ENCODE peak calls at places on chromosomes 5 and 9, in six cellular contexts. One of them, this sample, is unnamed. For H3K9me3, the result is how much of the 10 kb centered on the place peaks cover.

GRCh38 chr9:110049699-110050450 is 158.1 kb downstream of the C9orf152 start:
- DNase-seq in heart right ventricle: peak
- DNase-seq in GM23248: peak
- DNase-seq in sigmoid colon: peak
- DNase-seq in adipocyte: peak
- DNase-seq in neuronal stem cell: no peak
- DNase-seq in this sample: peak

GRCh38 chr9:127976943-127977871 is 3.6 kb downstream of the EEIG1 start:
- DNase-seq in heart right ventricle: peak
- DNase-seq in GM23248: no peak
- DNase-seq in sigmoid colon: no peak
- DNase-seq in adipocyte: no peak
- DNase-seq in neuronal stem cell: no peak
- DNase-seq in this sample: no peak

GRCh38 chr5:178271231-178271630 is 38.6 kb upstream of the PHYKPL start:
- DNase-seq in heart right ventricle: no peak
- DNase-seq in GM23248: no peak
- DNase-seq in sigmoid colon: no peak
- DNase-seq in adipocyte: no peak
- DNase-seq in neuronal stem cell: no peak
- DNase-seq in this sample: no peak

GRCh38 chr5:82285206-82285605 is 7.1 kb upstream of the RPS23 start:
- DNase-seq in heart right ventricle: no peak
- DNase-seq in GM23248: no peak
- DNase-seq in sigmoid colon: no peak
- DNase-seq in adipocyte: no peak
- DNase-seq in neuronal stem cell: no peak
- DNase-seq in this sample: no peak

GRCh38 chr5:150181766-150182545 is 7.9 kb upstream of the SLC6A7 start:
- DNase-seq in heart right ventricle: no peak
- DNase-seq in GM23248: peak
- DNase-seq in sigmoid colon: no peak
- DNase-seq in adipocyte: no peak
- DNase-seq in neuronal stem cell: no peak
- DNase-seq in this sample: no peak

GRCh38 chr5:138686668-138687067 is 66.6 kb upstream of the CTNNA1 start:
- DNase-seq in heart right ventricle: no peak
- DNase-seq in GM23248: no peak
- DNase-seq in sigmoid colon: no peak
- DNase-seq in adipocyte: no peak
- DNase-seq in neuronal stem cell: no peak
- DNase-seq in this sample: no peak

GRCh38 chr5:96017951-96018350 is 56.3 kb upstream of the ELL2 start:
- DNase-seq in heart right ventricle: no peak
- DNase-seq in GM23248: peak
- DNase-seq in sigmoid colon: no peak
- DNase-seq in adipocyte: peak
- DNase-seq in neuronal stem cell: no peak
- DNase-seq in this sample: no peak

GRCh38 chr9:119044801-119045200 is 324.4 kb downstream of the BRINP1 start:
- DNase-seq in heart right ventricle: no peak
- DNase-seq in GM23248: peak
- DNase-seq in sigmoid colon: no peak
- DNase-seq in adipocyte: peak
- DNase-seq in neuronal stem cell: peak
- DNase-seq in this sample: no peak

GRCh38 chr5:97192580-97193421 is 9.8 kb upstream of the RIOK2 start:
- DNase-seq in heart right ventricle: no peak
- DNase-seq in GM23248: no peak
- DNase-seq in sigmoid colon: no peak
- DNase-seq in adipocyte: no peak
- DNase-seq in neuronal stem cell: no peak
- DNase-seq in this sample: no peak

GRCh38 chr5:129363991-129364390 is 96.1 kb upstream of the ADAMTS19 start:
- DNase-seq in heart right ventricle: no peak
- DNase-seq in GM23248: no peak
- DNase-seq in sigmoid colon: no peak
- DNase-seq in adipocyte: no peak
- DNase-seq in neuronal stem cell: no peak
- DNase-seq in this sample: no peak

GRCh38 chr5:61301345-61301744 is 30.7 kb upstream of the ZSWIM6 start:
- DNase-seq in heart right ventricle: no peak
- DNase-seq in GM23248: peak
- DNase-seq in sigmoid colon: no peak
- DNase-seq in adipocyte: peak
- DNase-seq in neuronal stem cell: no peak
- DNase-seq in this sample: no peak

GRCh38 chr5:107672212-107673105 is 1.7 kb upstream of the EFNA5 start:
- DNase-seq in heart right ventricle: peak
- DNase-seq in GM23248: peak
- DNase-seq in sigmoid colon: peak
- DNase-seq in adipocyte: peak
- DNase-seq in neuronal stem cell: peak
- DNase-seq in this sample: no peak

GRCh38 chr9:129869585-129870501 is 34.6 kb downstream of the USP20 start:
- DNase-seq in heart right ventricle: no peak
- DNase-seq in GM23248: no peak
- DNase-seq in sigmoid colon: no peak
- DNase-seq in adipocyte: no peak
- DNase-seq in neuronal stem cell: no peak
- DNase-seq in this sample: no peak

GRCh38 chr5:80318212-80318611 is 1.6 kb upstream of the SPZ1 start:
- DNase-seq in heart right ventricle: no peak
- DNase-seq in GM23248: peak
- DNase-seq in sigmoid colon: no peak
- DNase-seq in adipocyte: peak
- DNase-seq in neuronal stem cell: no peak
- DNase-seq in this sample: no peak

GRCh38 chr9:2157277-2158105 is 142.3 kb downstream of the SMARCA2 start:
- DNase-seq in heart right ventricle: no peak
- DNase-seq in GM23248: peak
- DNase-seq in sigmoid colon: no peak
- DNase-seq in adipocyte: peak
- DNase-seq in neuronal stem cell: no peak
- DNase-seq in this sample: no peak

GRCh38 chr9:82565188-82565966 is 497.6 kb downstream of the RASEF start:
- DNase-seq in heart right ventricle: peak
- DNase-seq in GM23248: no peak
- DNase-seq in sigmoid colon: no peak
- DNase-seq in adipocyte: no peak
- DNase-seq in neuronal stem cell: no peak
- DNase-seq in this sample: no peak

GRCh38 chr5:151075698-151076331 is 5.0 kb downstream of the TNIP1 start:
- DNase-seq in heart right ventricle: no peak
- DNase-seq in GM23248: peak
- DNase-seq in sigmoid colon: no peak
- DNase-seq in adipocyte: peak
- DNase-seq in neuronal stem cell: no peak
- DNase-seq in this sample: no peak

GRCh38 chr9:95753762-95754465 is 121.6 kb upstream of the ERCC6L2 start:
- DNase-seq in heart right ventricle: peak
- DNase-seq in GM23248: no peak
- DNase-seq in sigmoid colon: peak
- DNase-seq in adipocyte: no peak
- DNase-seq in neuronal stem cell: no peak
- DNase-seq in this sample: no peak

GRCh38 chr5:122311888-122312669 is at the start of gene SNCAIP:
- DNase-seq in heart right ventricle: peak
- DNase-seq in GM23248: peak
- DNase-seq in sigmoid colon: peak
- DNase-seq in adipocyte: peak
- DNase-seq in neuronal stem cell: peak
- DNase-seq in this sample: no peak

GRCh38 chr9:86836797-86837196 is 110.5 kb downstream of the GAS1 start:
- DNase-seq in heart right ventricle: no peak
- DNase-seq in GM23248: no peak
- DNase-seq in sigmoid colon: no peak
- DNase-seq in adipocyte: no peak
- DNase-seq in neuronal stem cell: no peak
- DNase-seq in this sample: no peak

GRCh38 chr9:26754494-26755188 is 138.0 kb downstream of the CAAP1 start:
- DNase-seq in heart right ventricle: no peak
- DNase-seq in GM23248: no peak
- DNase-seq in sigmoid colon: no peak
- DNase-seq in adipocyte: no peak
- DNase-seq in neuronal stem cell: no peak
- DNase-seq in this sample: no peak

GRCh38 chr5:17190242-17190778 is 27.1 kb upstream of the BASP1 start:
- DNase-seq in heart right ventricle: peak
- DNase-seq in GM23248: peak
- DNase-seq in sigmoid colon: peak
- DNase-seq in adipocyte: peak
- DNase-seq in neuronal stem cell: peak
- DNase-seq in this sample: no peak

GRCh38 chr5:23014251-23014650 is 161.1 kb upstream of the CDH12 start:
- DNase-seq in heart right ventricle: no peak
- DNase-seq in GM23248: no peak
- DNase-seq in sigmoid colon: no peak
- DNase-seq in adipocyte: no peak
- DNase-seq in neuronal stem cell: no peak
- DNase-seq in this sample: no peak

GRCh38 chr9:92100237-92100911 is 14.8 kb downstream of the SPTLC1 start:
- DNase-seq in heart right ventricle: no peak
- DNase-seq in GM23248: peak
- DNase-seq in sigmoid colon: no peak
- DNase-seq in adipocyte: peak
- DNase-seq in neuronal stem cell: no peak
- DNase-seq in this sample: no peak

GRCh38 chr9:72371151-72371550 is 6.1 kb upstream of the ZFAND5 start:
- DNase-seq in heart right ventricle: no peak
- DNase-seq in GM23248: no peak
- DNase-seq in sigmoid colon: no peak
- DNase-seq in adipocyte: peak
- DNase-seq in neuronal stem cell: no peak
- DNase-seq in this sample: no peak

GRCh38 chr5:160353379-160353778 is 17.0 kb downstream of the C1QTNF2 start:
- DNase-seq in heart right ventricle: no peak
- DNase-seq in GM23248: no peak
- DNase-seq in sigmoid colon: peak
- DNase-seq in adipocyte: peak
- DNase-seq in neuronal stem cell: no peak
- DNase-seq in this sample: no peak

GRCh38 chr9:135152608-135153337 is 65.3 kb downstream of the OLFM1 start:
- DNase-seq in heart right ventricle: no peak
- DNase-seq in GM23248: no peak
- DNase-seq in sigmoid colon: no peak
- DNase-seq in adipocyte: no peak
- DNase-seq in neuronal stem cell: no peak
- DNase-seq in this sample: no peak

DNA sequence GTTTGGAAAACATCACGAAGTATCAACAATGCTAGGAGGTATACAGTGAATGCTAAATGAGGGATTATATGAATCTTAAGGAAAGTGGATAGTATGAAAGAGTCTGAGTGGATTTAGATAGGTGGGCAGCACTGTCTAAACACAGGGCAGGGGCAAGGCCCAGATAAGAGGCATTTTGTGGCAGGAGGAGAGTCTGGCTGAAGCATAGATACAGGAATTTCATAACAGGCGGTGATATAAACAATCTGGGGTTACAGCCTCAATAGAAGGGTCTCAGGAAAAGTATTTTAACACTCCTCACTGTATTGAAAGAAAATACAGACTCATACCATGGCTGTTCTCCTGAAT is 96.9 kb downstream of the PLPP1 start:
- DNase-seq in heart right ventricle: no peak
- DNase-seq in GM23248: no peak
- DNase-seq in sigmoid colon: no peak
- DNase-seq in adipocyte: no peak
- DNase-seq in neuronal stem cell: no peak
- DNase-seq in this sample: no peak
- H3K9me3 ChIP-seq in heart right ventricle: under half
- H3K9me3 ChIP-seq in GM23248: under half
- H3K9me3 ChIP-seq in sigmoid colon: under half
- H3K9me3 ChIP-seq in adipocyte: under half
- H3K9me3 ChIP-seq in neuronal stem cell: under half
- H3K9me3 ChIP-seq in this sample: under half

GRCh38 chr5:78644741-78645300 is 3.8 kb downstream of the LHFPL2 start:
- DNase-seq in heart right ventricle: no peak
- DNase-seq in GM23248: peak
- DNase-seq in sigmoid colon: no peak
- DNase-seq in adipocyte: peak
- DNase-seq in neuronal stem cell: no peak
- DNase-seq in this sample: no peak
- H3K9me3 ChIP-seq in heart right ventricle: under half
- H3K9me3 ChIP-seq in GM23248: under half
- H3K9me3 ChIP-seq in sigmoid colon: under half
- H3K9me3 ChIP-seq in adipocyte: under half
- H3K9me3 ChIP-seq in neuronal stem cell: under half
- H3K9me3 ChIP-seq in this sample: under half

GRCh38 chr5:31416547-31416946 is 115.3 kb downstream of the DROSHA start:
- DNase-seq in heart right ventricle: no peak
- DNase-seq in GM23248: no peak
- DNase-seq in sigmoid colon: no peak
- DNase-seq in adipocyte: no peak
- DNase-seq in neuronal stem cell: no peak
- DNase-seq in this sample: no peak
- H3K9me3 ChIP-seq in heart right ventricle: under half
- H3K9me3 ChIP-seq in GM23248: under half
- H3K9me3 ChIP-seq in sigmoid colon: under half
- H3K9me3 ChIP-seq in adipocyte: under half
- H3K9me3 ChIP-seq in neuronal stem cell: under half
- H3K9me3 ChIP-seq in this sample: under half

GRCh38 chr5:167304834-167305469 is 986.5 kb upstream of the WWC1 start:
- DNase-seq in heart right ventricle: peak
- DNase-seq in GM23248: no peak
- DNase-seq in sigmoid colon: no peak
- DNase-seq in adipocyte: no peak
- DNase-seq in neuronal stem cell: no peak
- DNase-seq in this sample: no peak

GRCh38 chr5:167305591-167306213 is 985.7 kb upstream of the WWC1 start:
- DNase-seq in heart right ventricle: no peak
- DNase-seq in GM23248: no peak
- DNase-seq in sigmoid colon: no peak
- DNase-seq in adipocyte: no peak
- DNase-seq in neuronal stem cell: no peak
- DNase-seq in this sample: no peak

GRCh38 chr5:167303582-167303981 is 987.9 kb upstream of the WWC1 start:
- DNase-seq in heart right ventricle: no peak
- DNase-seq in GM23248: no peak
- DNase-seq in sigmoid colon: no peak
- DNase-seq in adipocyte: no peak
- DNase-seq in neuronal stem cell: no peak
- DNase-seq in this sample: no peak

GRCh38 chr5:167311340-167311739 is 980.1 kb upstream of the WWC1 start:
- DNase-seq in heart right ventricle: no peak
- DNase-seq in GM23248: no peak
- DNase-seq in sigmoid colon: no peak
- DNase-seq in adipocyte: no peak
- DNase-seq in neuronal stem cell: no peak
- DNase-seq in this sample: no peak

DNA sequence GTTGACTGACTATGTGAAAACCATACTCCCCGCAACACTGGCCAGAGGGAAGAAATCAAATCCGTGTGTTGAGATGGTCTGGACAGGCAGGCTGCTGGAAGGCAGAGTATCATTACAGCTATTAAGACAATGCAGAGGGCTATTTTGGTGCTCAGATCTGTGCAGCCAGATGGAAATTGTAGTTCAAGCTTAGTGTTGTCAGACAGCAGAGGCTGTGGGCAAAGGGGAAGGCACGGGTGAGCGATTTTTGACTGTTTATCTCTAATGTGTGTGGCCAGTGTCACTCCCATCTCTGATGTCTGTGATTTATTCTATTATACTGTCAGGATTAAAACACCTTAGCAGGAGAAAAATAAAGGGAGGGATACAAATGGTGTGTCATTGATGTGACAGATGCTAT is 984.4 kb upstream of the WWC1 start:
- DNase-seq in heart right ventricle: no peak
- DNase-seq in GM23248: no peak
- DNase-seq in sigmoid colon: no peak
- DNase-seq in adipocyte: no peak
- DNase-seq in neuronal stem cell: no peak
- DNase-seq in this sample: no peak
- H3K9me3 ChIP-seq in heart right ventricle: under half
- H3K9me3 ChIP-seq in GM23248: under half
- H3K9me3 ChIP-seq in sigmoid colon: under half
- H3K9me3 ChIP-seq in adipocyte: under half
- H3K9me3 ChIP-seq in neuronal stem cell: under half
- H3K9me3 ChIP-seq in this sample: under half

This sample was measured in T-helper 17 cell.